ENCODE peak calls at places on chromosomes 4 and X, in nine cellular contexts. M is small intestine; Z is epithelial cell of prostate; B is activated T-helper 9 cell treated with anti-CD3 and anti-CD28 coated beads, Interleukin-2, amount 50 U/mL, for 16 hours; U is iPS DF 19.7; V is activated T-cell treated with anti-CD3 and anti-CD28 coated beads, Interleukin-2, amount 50 U/mL, for 72 hours; R is memory B cell; E is neural progenitor cell; P is stimulated activated CD8-positive, alpha-beta memory T cell treated with anti-CD3 and anti-CD28 coated beads, Interleukin-2, amount 100 ng/mL, for 48 hours. W is an unnamed sample.

GRCh38 chr4:38781854-38782261 is 932 bp downstream of the TLR10 start:
- DNase-seq in R (no peak), U (no peak), P (no peak), E (no peak), V (no peak), M (no peak), B (no peak), Z (no peak), W (no peak)

GRCh38 chrX:8984231-8984630 is 49.7 kb downstream of the FAM9B start:
- DNase-seq in V (no peak), B (no peak), Z (no peak), P (no peak), R (no peak), U (no peak), E (no peak), M (no peak), W (no peak)

GRCh38 chr4:89823416-89823815 is 13.5 kb downstream of the SNCA start:
- DNase-seq in V (no peak), U (no peak), M (no peak), E (no peak), R (no peak), B (no peak), Z (no peak), P (no peak), W (no peak)

GRCh38 chr4:26731342-26731741 is 129.3 kb upstream of the STIM2 start:
- DNase-seq in R (no peak), M (no peak), E (no peak), B (no peak), V (peak; percentile 8), P (no peak), U (no peak), Z (no peak), W (no peak)

GRCh38 chr4:7737752-7738457 is 201.8 kb downstream of the AFAP1 start:
- DNase-seq in Z (no peak), M (no peak), B (no peak), U (no peak), V (no peak), E (no peak), P (no peak), R (no peak), W (no peak)

GRCh38 chr4:64306255-64306565 is 103.0 kb downstream of the TECRL start:
- DNase-seq in V (no peak), P (no peak), R (no peak), B (no peak), E (no peak), Z (no peak), M (no peak), U (no peak), W (no peak)

GRCh38 chr4:23937173-23937572 is 47.3 kb upstream of the PPARGC1A start:
- DNase-seq in M (no peak), R (no peak), U (no peak), E (no peak), V (no peak), B (no peak), Z (no peak), P (no peak), W (peak; percentile 28)

GRCh38 chrX:78619829-78620228 is 39.3 kb downstream of the RTL3 start:
- DNase-seq in Z (no peak), V (no peak), M (no peak), B (no peak), P (no peak), R (no peak), E (no peak), U (no peak), W (peak; percentile 60)

GRCh38 chr4:84841435-84841834 is 125.1 kb downstream of the WDFY3 start:
- DNase-seq in R (no peak), M (peak; percentile 5), P (no peak), V (no peak), E (no peak), U (no peak), B (no peak), Z (no peak), W (no peak)

GRCh38 chrX:103151799-103152198 is 58.9 kb upstream of the NXF3 start:
- DNase-seq in R (no peak), P (no peak), B (no peak), U (no peak), V (no peak), M (no peak), E (no peak), Z (no peak), W (no peak)

GRCh38 chrX:133250184-133251080 is 32.3 kb upstream of the TFDP3 start:
- DNase-seq in B (no peak), U (no peak), P (no peak), Z (no peak), E (peak; percentile 47), M (no peak), R (no peak), V (no peak), W (peak; percentile 2)

GRCh38 chr4:10173754-10174749 is 57.5 kb upstream of the WDR1 start:
- DNase-seq in R (no peak), E (no peak), U (no peak), Z (no peak), M (peak; percentile 62), B (no peak), V (no peak), P (no peak), W (peak; percentile 87)